ENCODE peak calls at places on chromosomes 4 and X, in six cellular contexts. M, K, O, F, A and I are unnamed samples.

GRCh38 chr4:6012200-6012599 is 6.0 kb downstream of the C4orf50 start:
- DNase-seq in K (no peak), A (no peak), O (no peak), F (no peak), M (no peak), I (no peak)

GRCh38 chr4:129113919-129114318 is 18.0 kb downstream of the C4orf33 start:
- DNase-seq in K (no peak), F (no peak), O (no peak), A (no peak), M (no peak), I (no peak)

GRCh38 chr4:19729873-19730735 is 521.6 kb upstream of the SLIT2 start:
- DNase-seq in A (no peak), F (no peak), K (no peak), O (no peak), M (no peak), I (no peak)

GRCh38 chr4:40842725-40843401 is 93.1 kb downstream of the NSUN7 start:
- DNase-seq in O (no peak), M (no peak), K (no peak), F (no peak), A (no peak), I (no peak)

GRCh38 chrX:38868941-38869378 is 67.7 kb downstream of the MID1IP1 start:
- DNase-seq in M (no peak), K (no peak), F (no peak), A (peak), O (no peak), I (peak)

GRCh38 chrX:856901-857300 is 226.3 kb downstream of the SHOX start:
- DNase-seq in A (no peak), O (no peak), K (no peak), F (no peak), M (no peak), I (no peak)

GRCh38 chr4:173802714-173803022 is 272.6 kb upstream of the HAND2 start:
- DNase-seq in F (no peak), O (no peak), M (no peak), A (no peak), K (no peak), I (no peak)

GRCh38 chr4:153585021-153585420 is 99.1 kb upstream of the TLR2 start:
- DNase-seq in K (no peak), M (no peak), O (no peak), F (no peak), A (no peak), I (no peak)

GRCh38 chr4:73434311-73434710 is 1.7 kb upstream of the AFP start:
- DNase-seq in M (no peak), F (no peak), K (no peak), O (no peak), A (no peak), I (no peak)

GRCh38 chrX:68853665-68854251 is 24.9 kb downstream of the EFNB1 start:
- DNase-seq in M (peak), F (no peak), K (no peak), A (no peak), O (no peak), I (no peak)

GRCh38 chr4:142475663-142476062 is 370.4 kb downstream of the INPP4B start:
- DNase-seq in O (no peak), K (no peak), M (no peak), A (no peak), F (no peak), I (peak)

GRCh38 chr4:186714006-186714675 is 9.5 kb downstream of the FAT1 start:
- DNase-seq in F (no peak), A (no peak), K (no peak), M (no peak), O (no peak), I (no peak)

GRCh38 chr4:15130441-15130840 is 128.2 kb downstream of the CPEB2 start:
- DNase-seq in O (no peak), F (no peak), K (no peak), M (no peak), A (no peak), I (no peak)

GRCh38 chrX:132676561-132677186 is 187.8 kb upstream of the MBNL3 start:
- DNase-seq in O (no peak), A (no peak), K (no peak), M (peak), F (no peak), I (no peak)